ENCODE peak calls at places on chromosome 19, in nine cellular contexts. Q, T, R, O, U, W, H, V and N are unnamed samples.

GRCh38 chr19:19613456-19613855 is 5.0 kb downstream of the PBX4 start:
- DNase-seq in H (no peak), Q (no peak), V (no peak), W (no peak), O (peak), T (no peak), U (no peak), R (no peak), N (no peak)

GRCh38 chr19:48455171-48455907 is at the start of gene KCNJ14:
- DNase-seq in O (no peak), T (no peak), H (no peak), W (no peak), Q (no peak), R (no peak), V (no peak), U (no peak), N (no peak)

GRCh38 chr19:47023448-47023794 is 3.8 kb downstream of the NPAS1 start:
- DNase-seq in W (peak), R (no peak), V (no peak), T (no peak), O (no peak), Q (no peak), U (no peak), H (no peak), N (no peak)

GRCh38 chr19:16441661-16442071 is 30.1 kb downstream of the EPS15L1 start:
- DNase-seq in V (no peak), H (no peak), T (peak), O (no peak), Q (no peak), R (no peak), W (peak), U (no peak), N (no peak)

GRCh38 chr19:41175825-41176734 is 16.9 kb upstream of the CYP2S1 start:
- DNase-seq in R (no peak), U (no peak), V (peak), W (no peak), Q (peak), T (peak), O (peak), H (peak), N (peak)

GRCh38 chr19:41695745-41696144 is 7.7 kb upstream of the CEACAM7 start:
- DNase-seq in U (no peak), V (no peak), O (no peak), Q (no peak), R (peak), H (no peak), W (no peak), T (no peak), N (no peak)

GRCh38 chr19:15576526-15577156 is 38.4 kb upstream of the CYP4F8 start:
- DNase-seq in T (no peak), V (no peak), Q (no peak), O (no peak), W (no peak), H (no peak), R (peak), U (no peak), N (no peak)

GRCh38 chr19:23520441-23520840 is 125.2 kb upstream of the ZNF91 start:
- DNase-seq in Q (no peak), V (no peak), H (no peak), O (no peak), R (no peak), W (no peak), U (no peak), T (no peak), N (no peak)

GRCh38 chr19:17081672-17082630 is 6.4 kb downstream of the MYO9B start:
- DNase-seq in T (no peak), W (no peak), O (no peak), V (peak), U (no peak), Q (no peak), R (no peak), H (no peak), N (no peak)

GRCh38 chr19:46746281-46746965 is at the start of gene STRN4:
- DNase-seq in W (peak), Q (no peak), O (no peak), U (peak), H (no peak), R (no peak), V (no peak), T (peak), N (no peak)

GRCh38 chr19:50475736-50476223 is 527 bp upstream of the EMC10 start:
- DNase-seq in O (no peak), T (no peak), R (no peak), U (no peak), W (no peak), V (no peak), H (no peak), Q (no peak), N (no peak)

GRCh38 chr19:4523306-4524110 is 5.2 kb upstream of the PLIN4 start:
- DNase-seq in Q (peak), U (peak), W (peak), R (no peak), T (peak), O (no peak), V (peak), H (peak), N (no peak)
- TF ChIP-seq CTCF in Q (no peak), U (peak), W (peak), R (peak), T (peak), O (peak), V (peak), H (peak), N (peak)

GRCh38 chr19:43596842-43597461 is 557 bp downstream of the ZNF576 start:
- DNase-seq in O (no peak), W (no peak), R (no peak), V (no peak), H (no peak), Q (no peak), U (no peak), T (peak), N (no peak)
- H3K4me3 ChIP-seq in O (peak), W (peak), R (peak), V (peak), H (peak), Q (peak), U (peak), T (peak), N (peak)

GRCh38 chr19:45446295-45446694 is 21.5 kb upstream of the FOSB start:
- DNase-seq in V (no peak), H (peak), Q (no peak), R (no peak), W (no peak), T (peak), U (no peak), O (no peak), N (no peak)
- TF ChIP-seq CTCF in V (peak), H (peak), Q (no peak), R (no peak), W (peak), T (peak), U (peak), O (peak), N (peak)

GRCh38 chr19:52716578-52716977 is 18.3 kb downstream of the ZNF611 start:
- DNase-seq in V (no peak), Q (no peak), O (no peak), R (no peak), T (no peak), U (no peak), W (no peak), H (no peak), N (no peak)
- H3K4me3 ChIP-seq in V (no peak), Q (no peak), O (no peak), R (no peak), T (no peak), U (no peak), W (no peak), H (no peak), N (no peak)